ENCODE peak calls at places on chromosomes 5 and 9, in eight cellular contexts. One of them, this sample, is unnamed.

GRCh38 chr5:10442581-10442980 is 902 bp downstream of the ROPN1L start:
- DNase-seq in CD8-positive, alpha-beta T cell: no peak
- DNase-seq in choroid plexus epithelial cell: no peak
- DNase-seq in A673: no peak
- DNase-seq in BJ: no peak
- DNase-seq in Peyer's patch: no peak
- DNase-seq in thyroid gland: no peak
- DNase-seq in hepatocyte: no peak
- DNase-seq in this sample: no peak

GRCh38 chr5:152218694-152219093 is 186.4 kb downstream of the NMUR2 start:
- DNase-seq in CD8-positive, alpha-beta T cell: no peak
- DNase-seq in choroid plexus epithelial cell: no peak
- DNase-seq in A673: no peak
- DNase-seq in BJ: no peak
- DNase-seq in Peyer's patch: no peak
- DNase-seq in thyroid gland: no peak
- DNase-seq in hepatocyte: peak; percentile 26
- DNase-seq in this sample: no peak

GRCh38 chr9:117434568-117434967 is 19.7 kb upstream of the ASTN2 start:
- DNase-seq in CD8-positive, alpha-beta T cell: no peak
- DNase-seq in choroid plexus epithelial cell: no peak
- DNase-seq in A673: no peak
- DNase-seq in BJ: no peak
- DNase-seq in Peyer's patch: no peak
- DNase-seq in thyroid gland: no peak
- DNase-seq in hepatocyte: no peak
- DNase-seq in this sample: no peak

GRCh38 chr9:85040806-85041575 is 371.5 kb downstream of the NTRK2 start:
- DNase-seq in CD8-positive, alpha-beta T cell: no peak
- DNase-seq in choroid plexus epithelial cell: no peak
- DNase-seq in A673: no peak
- DNase-seq in BJ: no peak
- DNase-seq in Peyer's patch: no peak
- DNase-seq in thyroid gland: no peak
- DNase-seq in hepatocyte: no peak
- DNase-seq in this sample: no peak

GRCh38 chr5:155631116-155631515 is 617.6 kb downstream of the KIF4B start:
- DNase-seq in CD8-positive, alpha-beta T cell: no peak
- DNase-seq in choroid plexus epithelial cell: no peak
- DNase-seq in A673: no peak
- DNase-seq in BJ: no peak
- DNase-seq in Peyer's patch: no peak
- DNase-seq in thyroid gland: no peak
- DNase-seq in hepatocyte: peak; percentile 13
- DNase-seq in this sample: no peak

GRCh38 chr5:7877851-7878250 is 8.9 kb downstream of the MTRR start:
- DNase-seq in CD8-positive, alpha-beta T cell: no peak
- DNase-seq in choroid plexus epithelial cell: peak; percentile 70
- DNase-seq in A673: no peak
- DNase-seq in BJ: no peak
- DNase-seq in Peyer's patch: no peak
- DNase-seq in thyroid gland: peak; percentile 15
- DNase-seq in hepatocyte: no peak
- DNase-seq in this sample: no peak

GRCh38 chr5:91848453-91848852 is 465.3 kb upstream of the ARRDC3 start:
- DNase-seq in CD8-positive, alpha-beta T cell: no peak
- DNase-seq in choroid plexus epithelial cell: peak; percentile 84
- DNase-seq in A673: peak; percentile 74
- DNase-seq in BJ: peak; percentile 50
- DNase-seq in Peyer's patch: no peak
- DNase-seq in thyroid gland: no peak
- DNase-seq in hepatocyte: peak; percentile 26
- DNase-seq in this sample: peak; percentile 79

GRCh38 chr9:36925033-36925432 is 109.0 kb downstream of the PAX5 start:
- DNase-seq in CD8-positive, alpha-beta T cell: no peak
- DNase-seq in choroid plexus epithelial cell: no peak
- DNase-seq in A673: peak; percentile 49
- DNase-seq in BJ: no peak
- DNase-seq in Peyer's patch: no peak
- DNase-seq in thyroid gland: no peak
- DNase-seq in hepatocyte: no peak
- DNase-seq in this sample: no peak

GRCh38 chr5:138611295-138612220 is 36.4 kb upstream of the HSPA9 start:
- DNase-seq in CD8-positive, alpha-beta T cell: no peak
- DNase-seq in choroid plexus epithelial cell: peak; percentile 53
- DNase-seq in A673: peak; percentile 49
- DNase-seq in BJ: no peak
- DNase-seq in Peyer's patch: no peak
- DNase-seq in thyroid gland: peak; percentile 60
- DNase-seq in hepatocyte: peak; percentile 75
- DNase-seq in this sample: no peak

GRCh38 chr9:112380771-112381181 is 868 bp downstream of the HSDL2 start:
- DNase-seq in CD8-positive, alpha-beta T cell: no peak
- DNase-seq in choroid plexus epithelial cell: peak; percentile 47
- DNase-seq in A673: peak; percentile 62
- DNase-seq in BJ: no peak
- DNase-seq in Peyer's patch: no peak
- DNase-seq in thyroid gland: no peak
- DNase-seq in hepatocyte: peak; percentile 34
- DNase-seq in this sample: no peak

GRCh38 chr5:139404484-139404840 is 573 bp upstream of the SPATA24 start:
- DNase-seq in CD8-positive, alpha-beta T cell: no peak
- DNase-seq in choroid plexus epithelial cell: no peak
- DNase-seq in A673: peak; percentile 28
- DNase-seq in BJ: no peak
- DNase-seq in Peyer's patch: no peak
- DNase-seq in thyroid gland: no peak
- DNase-seq in hepatocyte: no peak
- DNase-seq in this sample: no peak

GRCh38 chr5:6721442-6721841 is 8.2 kb downstream of the TENT4A start:
- DNase-seq in CD8-positive, alpha-beta T cell: no peak
- DNase-seq in choroid plexus epithelial cell: no peak
- DNase-seq in A673: no peak
- DNase-seq in BJ: no peak
- DNase-seq in Peyer's patch: peak; percentile 33
- DNase-seq in thyroid gland: no peak
- DNase-seq in hepatocyte: no peak
- DNase-seq in this sample: no peak
- TF ChIP-seq CTCF in CD8-positive, alpha-beta T cell: no peak
- TF ChIP-seq CTCF in choroid plexus epithelial cell: no peak
- TF ChIP-seq CTCF in A673: no peak
- TF ChIP-seq CTCF in BJ: no peak
- TF ChIP-seq CTCF in Peyer's patch: no peak
- TF ChIP-seq CTCF in thyroid gland: no peak
- TF ChIP-seq CTCF in hepatocyte: no peak
- TF ChIP-seq CTCF in this sample: no peak

DNA sequence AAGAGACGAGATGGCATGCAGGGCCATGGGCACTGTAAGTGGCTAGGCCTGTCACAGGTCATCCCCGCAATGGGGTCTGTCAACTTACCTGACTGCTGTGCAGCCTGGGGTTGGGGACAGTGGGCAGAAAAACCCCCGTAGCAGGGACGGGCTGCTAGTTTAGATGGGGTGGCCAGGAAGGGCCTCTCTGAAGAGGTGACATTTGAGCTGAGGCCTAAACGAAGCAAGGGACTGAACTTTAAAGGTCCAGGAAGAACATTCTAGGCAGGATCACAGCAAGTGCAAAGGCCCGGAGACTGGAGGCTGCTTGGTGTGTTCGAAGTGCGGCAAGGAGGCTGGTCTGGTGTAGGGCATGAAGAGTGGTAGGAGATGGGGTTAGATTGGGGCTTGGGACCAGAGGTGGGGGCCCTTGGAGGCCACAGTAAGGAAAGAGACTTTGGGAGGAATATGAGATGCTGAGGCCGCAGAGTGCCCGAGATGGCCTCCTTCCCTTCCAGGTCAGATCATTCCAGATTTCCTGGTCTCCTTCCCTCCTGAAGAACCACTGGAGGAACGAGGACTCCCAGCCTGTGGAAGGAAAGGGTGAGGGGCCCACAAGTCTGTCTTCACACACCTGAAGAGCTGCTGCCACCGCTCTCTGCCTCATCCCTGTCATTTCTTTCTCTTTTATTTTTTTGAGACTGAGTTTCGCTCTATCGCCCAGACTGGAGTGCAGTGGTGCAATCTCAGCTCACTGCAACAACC is 37.9 kb upstream of the SH3PXD2B start:
- DNase-seq in CD8-positive, alpha-beta T cell: no peak
- DNase-seq in choroid plexus epithelial cell: no peak
- DNase-seq in A673: no peak
- DNase-seq in BJ: no peak
- DNase-seq in Peyer's patch: no peak
- DNase-seq in thyroid gland: no peak
- DNase-seq in hepatocyte: no peak
- DNase-seq in this sample: no peak
- H3K4me3 ChIP-seq in CD8-positive, alpha-beta T cell: no peak overlapping the region
- H3K4me3 ChIP-seq in choroid plexus epithelial cell: no peak overlapping the region
- H3K4me3 ChIP-seq in A673: no peak overlapping the region
- H3K4me3 ChIP-seq in BJ: no peak overlapping the region
- H3K4me3 ChIP-seq in Peyer's patch: no peak overlapping the region
- H3K4me3 ChIP-seq in thyroid gland: no peak overlapping the region
- H3K4me3 ChIP-seq in hepatocyte: no peak overlapping the region
- H3K4me3 ChIP-seq in this sample: no peak overlapping the region

DNA sequence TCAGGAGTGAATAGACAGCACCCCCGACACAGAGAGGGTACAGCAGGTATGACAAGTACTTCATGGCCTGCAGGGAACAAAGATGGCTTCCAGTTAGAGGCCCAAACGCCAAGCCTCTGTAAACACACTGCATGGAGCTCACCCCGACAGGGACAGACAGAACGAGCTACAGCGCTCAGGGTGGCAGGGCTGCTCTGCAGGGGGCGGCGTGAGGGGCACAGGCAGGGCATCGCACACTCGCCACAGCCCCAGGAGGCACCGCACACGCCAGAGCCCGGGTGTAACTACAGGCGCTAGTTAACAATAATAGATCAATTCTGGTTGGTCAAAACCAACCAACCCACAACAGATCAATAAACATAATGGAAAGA is 21.1 kb downstream of the CLPTM1L start:
- DNase-seq in CD8-positive, alpha-beta T cell: no peak
- DNase-seq in choroid plexus epithelial cell: no peak
- DNase-seq in A673: no peak
- DNase-seq in BJ: no peak
- DNase-seq in Peyer's patch: peak; percentile 12
- DNase-seq in thyroid gland: no peak
- DNase-seq in hepatocyte: no peak
- DNase-seq in this sample: no peak
- TF ChIP-seq CTCF in CD8-positive, alpha-beta T cell: no peak
- TF ChIP-seq CTCF in choroid plexus epithelial cell: no peak
- TF ChIP-seq CTCF in A673: no peak
- TF ChIP-seq CTCF in BJ: no peak
- TF ChIP-seq CTCF in Peyer's patch: no peak
- TF ChIP-seq CTCF in thyroid gland: no peak
- TF ChIP-seq CTCF in hepatocyte: no peak
- TF ChIP-seq CTCF in this sample: no peak

GRCh38 chr9:128124873-128125574 is 2.5 kb downstream of the PTGES2 start:
- DNase-seq in CD8-positive, alpha-beta T cell: no peak
- DNase-seq in choroid plexus epithelial cell: peak; percentile 78
- DNase-seq in A673: peak; percentile 83
- DNase-seq in BJ: no peak
- DNase-seq in Peyer's patch: peak; percentile 82
- DNase-seq in thyroid gland: peak; percentile 51
- DNase-seq in hepatocyte: peak; percentile 76
- DNase-seq in this sample: no peak
- H3K4me3 ChIP-seq in CD8-positive, alpha-beta T cell: no peak overlapping the region
- H3K4me3 ChIP-seq in choroid plexus epithelial cell: no peak overlapping the region
- H3K4me3 ChIP-seq in A673: no peak overlapping the region
- H3K4me3 ChIP-seq in BJ: no peak overlapping the region
- H3K4me3 ChIP-seq in Peyer's patch: no peak overlapping the region
- H3K4me3 ChIP-seq in thyroid gland: no peak overlapping the region
- H3K4me3 ChIP-seq in hepatocyte: no peak overlapping the region
- H3K4me3 ChIP-seq in this sample: no peak overlapping the region

DNA sequence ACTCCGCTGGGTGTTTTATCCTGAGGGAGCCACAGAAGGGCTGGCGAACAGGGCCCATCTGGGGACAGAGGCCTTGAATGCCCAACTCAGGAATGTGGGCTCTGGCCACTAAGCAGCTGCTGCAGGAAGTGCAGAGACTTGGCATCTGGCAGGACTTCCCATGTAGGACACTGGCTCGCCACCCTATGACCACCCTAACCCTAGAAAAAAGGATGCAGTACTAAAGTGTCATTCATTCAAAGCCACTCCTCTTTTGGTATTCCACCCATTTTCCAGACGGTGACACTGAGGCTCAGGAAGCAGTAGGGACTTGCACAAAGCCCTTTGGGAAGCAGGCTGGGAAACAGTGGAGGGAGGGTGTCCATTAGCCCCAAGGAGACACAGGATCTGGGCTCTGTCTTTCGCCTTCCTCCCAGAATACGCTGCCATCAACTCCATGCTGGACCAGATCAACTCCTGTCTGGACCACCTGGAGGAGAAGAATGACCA is 3.0 kb downstream of the BBLN start:
- DNase-seq in CD8-positive, alpha-beta T cell: no peak
- DNase-seq in choroid plexus epithelial cell: no peak
- DNase-seq in A673: no peak
- DNase-seq in BJ: no peak
- DNase-seq in Peyer's patch: no peak
- DNase-seq in thyroid gland: no peak
- DNase-seq in hepatocyte: no peak
- DNase-seq in this sample: no peak
- TF ChIP-seq CTCF in CD8-positive, alpha-beta T cell: no peak
- TF ChIP-seq CTCF in choroid plexus epithelial cell: no peak
- TF ChIP-seq CTCF in A673: no peak
- TF ChIP-seq CTCF in BJ: no peak
- TF ChIP-seq CTCF in Peyer's patch: no peak
- TF ChIP-seq CTCF in thyroid gland: no peak
- TF ChIP-seq CTCF in hepatocyte: no peak
- TF ChIP-seq CTCF in this sample: no peak

GRCh38 chr9:98251554-98251953 is 3.9 kb downstream of the TBC1D2 start:
- DNase-seq in CD8-positive, alpha-beta T cell: no peak
- DNase-seq in choroid plexus epithelial cell: peak; percentile 79
- DNase-seq in A673: peak; percentile 78
- DNase-seq in BJ: no peak
- DNase-seq in Peyer's patch: no peak
- DNase-seq in thyroid gland: no peak
- DNase-seq in hepatocyte: no peak
- DNase-seq in this sample: peak; percentile 41
- H3K4me3 ChIP-seq in CD8-positive, alpha-beta T cell: no peak overlapping the region
- H3K4me3 ChIP-seq in choroid plexus epithelial cell: peak overlapping the region; percentile 4
- H3K4me3 ChIP-seq in A673: no peak overlapping the region
- H3K4me3 ChIP-seq in BJ: no peak overlapping the region
- H3K4me3 ChIP-seq in Peyer's patch: no peak overlapping the region
- H3K4me3 ChIP-seq in thyroid gland: no peak overlapping the region
- H3K4me3 ChIP-seq in hepatocyte: no peak overlapping the region
- H3K4me3 ChIP-seq in this sample: no peak overlapping the region

GRCh38 chr5:114360816-114361723 is 800 bp upstream of the KCNN2 start:
- DNase-seq in CD8-positive, alpha-beta T cell: no peak
- DNase-seq in choroid plexus epithelial cell: no peak
- DNase-seq in A673: peak; percentile 10
- DNase-seq in BJ: no peak
- DNase-seq in Peyer's patch: peak; percentile 51
- DNase-seq in thyroid gland: no peak
- DNase-seq in hepatocyte: peak; percentile 81
- DNase-seq in this sample: no peak
- TF ChIP-seq CTCF in CD8-positive, alpha-beta T cell: no peak
- TF ChIP-seq CTCF in choroid plexus epithelial cell: no peak
- TF ChIP-seq CTCF in A673: no peak
- TF ChIP-seq CTCF in BJ: peak; percentile 53
- TF ChIP-seq CTCF in Peyer's patch: no peak
- TF ChIP-seq CTCF in thyroid gland: no peak
- TF ChIP-seq CTCF in hepatocyte: peak; percentile 52
- TF ChIP-seq CTCF in this sample: no peak

GRCh38 chr9:121298689-121299112 is 30.7 kb downstream of the GSN start:
- DNase-seq in CD8-positive, alpha-beta T cell: no peak
- DNase-seq in choroid plexus epithelial cell: no peak
- DNase-seq in A673: no peak
- DNase-seq in BJ: no peak
- DNase-seq in Peyer's patch: no peak
- DNase-seq in thyroid gland: peak; percentile 13
- DNase-seq in hepatocyte: no peak
- DNase-seq in this sample: no peak
- H3K4me3 ChIP-seq in CD8-positive, alpha-beta T cell: no peak overlapping the region
- H3K4me3 ChIP-seq in choroid plexus epithelial cell: no peak overlapping the region
- H3K4me3 ChIP-seq in A673: no peak overlapping the region
- H3K4me3 ChIP-seq in BJ: no peak overlapping the region
- H3K4me3 ChIP-seq in Peyer's patch: peak overlapping the region; percentile 59
- H3K4me3 ChIP-seq in thyroid gland: no peak overlapping the region
- H3K4me3 ChIP-seq in hepatocyte: no peak overlapping the region
- H3K4me3 ChIP-seq in this sample: no peak overlapping the region